ENCODE peak calls at places on chromosomes 13 and 19, in six cellular contexts. S is T-helper 2 cell; I is activated naive CD4-positive, alpha-beta T cell; Y is NCI-H510A; V is mucosa of gallbladder; X is transverse colon. P is an unnamed sample.

GRCh38 chr13:77359171-77359570 is 32.3 kb upstream of the MYCBP2 start:
- DNase-seq in Y (no peak), V (no peak), I (no peak), X (no peak), S (no peak), P (no peak)

GRCh38 chr13:95644611-95645052 is at the start of gene DZIP1:
- DNase-seq in V (peak), X (peak), Y (peak), S (no peak), I (no peak), P (peak)

GRCh38 chr19:55635334-55635717 is 5.5 kb upstream of the ZNF580 start:
- DNase-seq in V (no peak), S (no peak), I (no peak), X (no peak), Y (no peak), P (no peak)

GRCh38 chr19:50329146-50329925 is at the start of gene KCNC3:
- DNase-seq in I (peak), Y (peak), X (peak), V (peak), S (peak), P (peak)

GRCh38 chr13:29006359-29006850 is 186.3 kb downstream of the MTUS2 start:
- DNase-seq in V (no peak), I (no peak), S (no peak), X (no peak), Y (no peak), P (no peak)

GRCh38 chr19:2171349-2172145 is 7.8 kb downstream of the DOT1L start:
- DNase-seq in I (no peak), V (peak), X (peak), S (peak), Y (no peak), P (peak)

GRCh38 chr13:26254583-26255102 is 714 bp downstream of the CDK8 start:
- DNase-seq in X (peak), Y (peak), S (peak), V (peak), I (peak), P (peak)

GRCh38 chr19:50644315-50644915 is 4.7 kb upstream of the SYT3 start:
- DNase-seq in X (no peak), S (no peak), Y (no peak), V (no peak), I (no peak), P (no peak)

GRCh38 chr13:109276261-109276660 is 510.1 kb downstream of the IRS2 start:
- DNase-seq in X (no peak), I (no peak), V (no peak), Y (no peak), S (no peak), P (no peak)

GRCh38 chr19:14530005-14530348 is 583 bp downstream of the TECR start:
- DNase-seq in S (peak), Y (no peak), V (no peak), I (peak), X (peak), P (peak)

GRCh38 chr19:55156202-55157063 is 1.1 kb downstream of the TNNI3 start:
- DNase-seq in X (peak), S (no peak), I (no peak), Y (no peak), V (peak), P (peak)

GRCh38 chr19:10662384-10663251 is 8.5 kb downstream of the ILF3 start:
- DNase-seq in Y (no peak), X (no peak), S (no peak), V (no peak), I (no peak), P (no peak)

GRCh38 chr19:51347209-51347928 is 5.4 kb upstream of the VSIG10L start:
- DNase-seq in I (no peak), V (no peak), Y (no peak), X (no peak), S (no peak), P (no peak)

GRCh38 chr13:91031508-91031907 is 316.0 kb upstream of the MIR17HG start:
- DNase-seq in V (no peak), S (no peak), X (no peak), I (no peak), Y (no peak), P (no peak)

GRCh38 chr19:5166262-5166661 is 174.3 kb downstream of the PTPRS start:
- DNase-seq in V (no peak), I (no peak), X (no peak), S (no peak), Y (no peak), P (no peak)

GRCh38 chr19:6947745-6948144 is 60.4 kb downstream of the ADGRE1 start:
- DNase-seq in V (peak), S (no peak), I (no peak), X (no peak), Y (no peak), P (no peak)

GRCh38 chr19:40165362-40165937 is 25.8 kb upstream of the MAP3K10 start:
- DNase-seq in S (peak), X (peak), I (peak), V (peak), Y (no peak), P (peak)

GRCh38 chr13:48808689-48809088 is 155.0 kb downstream of the CYSLTR2 start:
- DNase-seq in S (no peak), X (no peak), I (no peak), Y (no peak), V (no peak), P (no peak)

GRCh38 chr13:23384111-23384510 is 49.4 kb downstream of the SACS start:
- DNase-seq in V (no peak), Y (no peak), X (no peak), I (no peak), S (no peak), P (no peak)

GRCh38 chr19:39953915-39954314 is 17.1 kb upstream of the PSMC4 start:
- DNase-seq in X (no peak), I (no peak), Y (no peak), S (no peak), V (no peak), P (no peak)

GRCh38 chr19:8511573-8512101 is 2.3 kb downstream of the ZNF414 start:
- DNase-seq in X (no peak), I (no peak), S (no peak), Y (no peak), V (no peak), P (peak)

GRCh38 chr19:18975864-18976263 is 34.8 kb upstream of the HOMER3 start:
- DNase-seq in Y (no peak), V (no peak), X (no peak), I (no peak), S (no peak), P (no peak)

GRCh38 chr13:111384441-111385181 is 64.2 kb downstream of the TEX29 start:
- DNase-seq in Y (no peak), I (no peak), X (no peak), S (no peak), V (no peak), P (no peak)

GRCh38 chr19:33394006-33394722 is 20.7 kb downstream of the CEBPG start:
- DNase-seq in I (no peak), Y (no peak), X (no peak), V (no peak), S (peak), P (no peak)

GRCh38 chr13:113886561-113887112 is 22.8 kb upstream of the GAS6 start:
- DNase-seq in S (no peak), X (no peak), Y (no peak), I (no peak), V (no peak), P (no peak)

GRCh38 chr13:37187110-37187509 is 81.6 kb upstream of the CSNK1A1L start:
- DNase-seq in S (no peak), Y (no peak), X (no peak), V (no peak), I (no peak), P (no peak)

P was measured in testis.